ENCODE peak calls at places on chromosomes 7 and 10, in four cellular contexts. U is sigmoid colon; L is uterus; X is CD8-positive, alpha-beta T cell. R is an unnamed sample. For H3K4me1, the result is how much of the 10 kb centered on the place peaks cover.

GRCh38 chr10:113158183-113158582 is 208.1 kb downstream of the TCF7L2 start:
- DNase-seq in X (no peak), L (no peak), U (no peak), R (no peak)

GRCh38 chr10:78920011-78920410 is 148.8 kb upstream of the ZMIZ1 start:
- DNase-seq in U (no peak), X (no peak), L (no peak), R (no peak)

GRCh38 chr10:44993226-44993921 is 7.3 kb upstream of the ZNF22 start:
- DNase-seq in X (no peak), U (peak), L (no peak), R (no peak)

GRCh38 chr10:52877453-52877852 is 104.9 kb upstream of the MBL2 start:
- DNase-seq in L (no peak), X (no peak), U (no peak), R (no peak)

GRCh38 chr7:100897111-100897608 is 1.5 kb upstream of the ACHE start:
- DNase-seq in L (no peak), X (no peak), U (no peak), R (peak)

GRCh38 chr7:13235961-13236360 is 548.5 kb downstream of the ARL4A start:
- DNase-seq in U (no peak), X (no peak), L (no peak), R (no peak)

GRCh38 chr7:118590107-118590506 is 365.6 kb downstream of the ANKRD7 start:
- DNase-seq in X (no peak), L (no peak), U (no peak), R (no peak)

GRCh38 chr7:159140170-159140910 is 4.3 kb downstream of the VIPR2 start:
- DNase-seq in X (no peak), U (no peak), L (no peak), R (no peak)

GRCh38 chr10:115830260-115830970 is 442.6 kb downstream of the GFRA1 start:
- DNase-seq in L (no peak), X (no peak), U (no peak), R (no peak)

GRCh38 chr7:19117870-19118608 is 603 bp upstream of the TWIST1 start:
- DNase-seq in L (no peak), U (peak), X (no peak), R (no peak)

GRCh38 chr7:133513608-133514007 is 260.7 kb downstream of the EXOC4 start:
- DNase-seq in U (no peak), L (no peak), X (no peak), R (no peak)

GRCh38 chr7:1419688-1420087 is 39.6 kb downstream of the MICALL2 start:
- DNase-seq in X (no peak), L (no peak), U (no peak), R (no peak)

GRCh38 chr7:68613897-68614296 is 984.4 kb upstream of the AUTS2 start:
- DNase-seq in U (no peak), L (no peak), X (no peak), R (no peak)

GRCh38 chr10:8435186-8436055 is 380.9 kb downstream of the GATA3 start:
- DNase-seq in U (no peak), X (no peak), L (no peak), R (no peak)

GRCh38 chr7:22826593-22826992 is 3.9 kb upstream of the TOMM7 start:
- DNase-seq in L (no peak), U (no peak), X (no peak), R (no peak)

GRCh38 chr7:100013328-100013676 is 2.1 kb upstream of the ZKSCAN1 start:
- DNase-seq in X (no peak), U (no peak), L (no peak), R (no peak)

GRCh38 chr10:33145451-33146188 is 187.6 kb upstream of the ITGB1 start:
- DNase-seq in L (no peak), U (no peak), X (no peak), R (no peak)

GRCh38 chr7:138842111-138842510 is 44.1 kb upstream of the ATP6V0A4 start:
- DNase-seq in U (no peak), X (no peak), L (no peak), R (no peak)

GRCh38 chr10:13945760-13946460 is 359.1 kb downstream of the PRPF18 start:
- DNase-seq in L (no peak), U (no peak), X (no peak), R (no peak)

GRCh38 chr7:2886900-2887299 is 42.8 kb upstream of the GNA12 start:
- DNase-seq in U (no peak), L (no peak), X (peak), R (peak)

GRCh38 chr10:78456649-78457400 is 423.2 kb downstream of the RPS24 start:
- DNase-seq in L (no peak), U (no peak), X (no peak), R (no peak)

GRCh38 chr10:57741751-57742150 is 525.9 kb downstream of the IPMK start:
- DNase-seq in X (no peak), L (no peak), U (no peak), R (no peak)

GRCh38 chr7:127758845-127759244 is 106.9 kb downstream of the SND1 start:
- DNase-seq in X (no peak), U (no peak), L (no peak), R (no peak)

GRCh38 chr10:69375307-69376151 is 41.2 kb downstream of the TACR2 start:
- DNase-seq in X (no peak), L (peak), U (peak), R (no peak)

GRCh38 chr7:30028749-30029635 is 780 bp downstream of the PLEKHA8 start:
- DNase-seq in U (peak), X (peak), L (no peak), R (peak)

GRCh38 chr7:30928254-30928872 is 16.7 kb downstream of the AQP1 start:
- DNase-seq in L (no peak), U (peak), X (no peak), R (no peak)

GRCh38 chr10:77710759-77711682 is 73.4 kb upstream of the KCNMA1 start:
- DNase-seq in U (peak), L (peak), X (peak), R (peak)

GRCh38 chr7:93374345-93374940 is 142.3 kb downstream of the VPS50 start:
- DNase-seq in X (no peak), L (no peak), U (no peak), R (no peak)

GRCh38 chr10:128859738-128860386 is 607.2 kb upstream of the MGMT start:
- DNase-seq in L (no peak), U (no peak), X (no peak), R (peak)

GRCh38 chr10:15704581-15704968 is 15.1 kb downstream of the ITGA8 start:
- DNase-seq in X (no peak), U (no peak), L (no peak), R (no peak)

GRCh38 chr7:69717221-69717620 is 118.9 kb downstream of the AUTS2 start:
- DNase-seq in L (no peak), X (no peak), U (no peak), R (no peak)

GRCh38 chr7:92520024-92520423 is 8.3 kb downstream of the PEX1 start:
- DNase-seq in L (no peak), X (no peak), U (no peak), R (no peak)

GRCh38 chr10:114940735-114941134 is 2.7 kb downstream of the TRUB1 start:
- DNase-seq in L (no peak), X (no peak), U (no peak), R (no peak)

GRCh38 chr10:104318096-104318725 is 20.1 kb downstream of the ITPRIP start:
- DNase-seq in X (no peak), L (no peak), U (peak), R (no peak)

GRCh38 chr10:104318810-104319684 is 19.2 kb downstream of the ITPRIP start:
- DNase-seq in X (no peak), U (peak), L (peak), R (no peak)

GRCh38 chr10:104315486-104315921 is 22.8 kb downstream of the ITPRIP start:
- DNase-seq in L (no peak), X (no peak), U (peak), R (no peak)

GRCh38 chr10:104316321-104317099 is 21.8 kb downstream of the ITPRIP start:
- DNase-seq in X (no peak), L (no peak), U (peak), R (no peak)

GRCh38 chr10:104317195-104318095 is 20.8 kb downstream of the ITPRIP start:
- DNase-seq in X (no peak), U (peak), L (no peak), R (no peak)
- H3K4me1 ChIP-seq in X (under half), U (under half), L (under half), R (under half)

GRCh38 chr10:19930936-19931859 is 115.0 kb downstream of the PLXDC2 start:
- DNase-seq in U (peak), X (no peak), L (peak), R (no peak)
- H3K27ac ChIP-seq in U (peak), X (no peak), L (peak), R (no peak)

GRCh38 chr7:105691029-105691691 is 109.9 kb upstream of the EFCAB10 start:
- DNase-seq in U (no peak), X (peak), L (peak), R (peak)
- H3K4me3 ChIP-seq in U (peak), X (peak), L (peak), R (peak)

GRCh38 chr7:77409739-77410545 is 6.2 kb downstream of the GSAP start:
- DNase-seq in L (no peak), U (no peak), X (no peak), R (no peak)
- H3K4me1 ChIP-seq in L (under half), U (under half), X (under half), R (under half)

DNA sequence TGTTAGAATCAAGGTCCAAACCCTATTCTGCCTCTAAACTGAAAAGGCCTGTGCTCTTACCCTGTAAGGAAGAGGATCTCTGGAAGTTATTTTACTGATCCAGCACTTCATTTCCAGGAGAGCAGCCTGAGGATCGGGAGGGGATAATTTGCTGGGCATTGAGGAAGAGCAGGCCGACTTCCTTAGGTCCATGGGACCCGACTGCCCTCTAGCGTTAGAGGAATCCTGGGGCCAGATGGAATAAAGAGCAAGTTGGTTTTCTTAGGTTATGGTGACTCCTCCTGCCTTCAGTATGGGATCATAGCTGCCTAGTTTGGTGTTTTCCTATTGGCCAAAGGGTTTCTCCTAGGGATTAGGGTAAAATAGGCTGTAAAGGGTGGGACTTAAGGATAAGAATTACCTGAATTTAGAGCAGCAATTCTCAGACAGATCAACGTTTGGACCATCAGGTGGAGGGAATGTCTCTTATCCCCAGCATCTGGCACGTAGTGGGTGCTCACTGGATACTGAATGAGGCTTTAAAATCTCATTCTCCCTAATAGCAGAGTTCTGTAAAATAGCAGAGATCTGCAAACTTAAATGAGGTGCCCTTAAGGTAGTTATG is 40.0 kb upstream of the SORBS1 start:
- DNase-seq in L (peak), U (peak), X (peak), R (peak)
- H3K27ac ChIP-seq in L (no peak), U (peak), X (no peak), R (no peak)

DNA sequence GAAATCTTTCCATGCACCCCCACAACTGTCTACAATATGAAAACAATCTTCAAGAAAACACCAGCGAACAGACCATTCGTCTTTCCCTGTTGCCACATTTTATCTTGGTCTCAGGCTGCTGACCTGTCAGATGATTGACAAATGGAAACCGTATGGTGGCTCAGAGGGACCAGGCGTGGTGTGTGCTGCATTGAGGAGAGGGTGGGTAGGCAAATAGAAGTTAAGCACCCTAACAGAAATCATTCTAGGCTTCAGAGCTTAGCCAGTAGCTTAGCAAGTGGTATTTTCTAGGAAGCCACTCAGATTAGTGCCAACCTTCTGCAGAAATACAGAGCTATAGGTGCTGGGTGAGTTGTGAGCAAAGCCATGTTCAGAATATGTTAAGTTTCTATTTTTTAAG is 114.9 kb downstream of the DPP6 start:
- DNase-seq in L (no peak), X (no peak), U (no peak), R (no peak)
- H3K4me3 ChIP-seq in L (no peak), X (no peak), U (no peak), R (no peak)

GRCh38 chr7:38905026-38905759 is 3.8 kb downstream of the VPS41 start:
- DNase-seq in U (no peak), L (no peak), X (no peak), R (no peak)
- H3K4me1 ChIP-seq in U (under half), L (under half), X (under half), R (under half)